ENCODE peak calls at places on chromosome 21, in six cellular contexts. A is uterus; F is GM06990; O is CD8-positive, alpha-beta T cell; G is brain microvascular endothelial cell; Z is right atrium auricular region. U is an unnamed sample.

GRCh38 chr21:37450385-37451044 is 83.9 kb downstream of the DYRK1A start:
- DNase-seq in F (no peak), Z (no peak), A (no peak), G (no peak), O (no peak), U (no peak)

GRCh38 chr21:32771134-32771523 is 426 bp downstream of the PAXBP1 start:
- DNase-seq in G (peak), O (no peak), F (no peak), A (peak), Z (peak), U (peak)

GRCh38 chr21:38311091-38311490 is 54.3 kb downstream of the KCNJ15 start:
- DNase-seq in A (no peak), G (no peak), Z (no peak), F (no peak), O (no peak), U (no peak)

GRCh38 chr21:21373969-21374368 is 375.8 kb downstream of the NCAM2 start:
- DNase-seq in O (no peak), A (no peak), F (no peak), Z (no peak), G (no peak), U (no peak)

GRCh38 chr21:33543505-33544129 is 779 bp downstream of the SON start:
- DNase-seq in Z (no peak), F (peak), G (peak), O (no peak), A (peak), U (no peak)

GRCh38 chr21:41510500-41510899 is 2.5 kb upstream of the TMPRSS2 start:
- DNase-seq in F (no peak), G (no peak), A (no peak), Z (no peak), O (no peak), U (no peak)

GRCh38 chr21:26449161-26449560 is 123.9 kb downstream of the CYYR1 start:
- DNase-seq in A (no peak), F (no peak), O (no peak), Z (no peak), G (peak), U (no peak)

GRCh38 chr21:38839370-38839681 is 33.6 kb downstream of the ETS2 start:
- DNase-seq in G (peak), F (no peak), Z (peak), A (no peak), O (no peak), U (no peak)

GRCh38 chr21:37267269-37268185 is at the start of gene VPS26C:
- DNase-seq in G (peak), O (peak), F (peak), Z (peak), A (peak), U (peak)

GRCh38 chr21:43363506-43364260 is 63.2 kb downstream of the SIK1 start:
- DNase-seq in Z (no peak), O (no peak), G (no peak), A (no peak), F (no peak), U (no peak)

GRCh38 chr21:37562920-37563640 is 196.5 kb downstream of the DYRK1A start:
- DNase-seq in F (no peak), A (no peak), O (peak), Z (no peak), G (no peak), U (no peak)

GRCh38 chr21:34511154-34511553 is 856 bp downstream of the KCNE1 start:
- DNase-seq in F (no peak), O (no peak), Z (peak), G (no peak), A (no peak), U (peak)

GRCh38 chr21:42379425-42380215 is 13.3 kb upstream of the TFF1 start:
- DNase-seq in A (no peak), O (no peak), F (no peak), G (no peak), Z (no peak), U (no peak)

GRCh38 chr21:37257526-37257966 is 9.6 kb downstream of the VPS26C start:
- DNase-seq in O (peak), F (no peak), G (peak), Z (no peak), A (peak), U (no peak)

GRCh38 chr21:42376338-42376982 is 10.1 kb upstream of the TFF1 start:
- DNase-seq in G (no peak), Z (no peak), F (no peak), O (no peak), A (no peak), U (no peak)

GRCh38 chr21:36791695-36792451 is 93.0 kb downstream of the SIM2 start:
- DNase-seq in O (no peak), G (no peak), F (no peak), Z (peak), A (no peak), U (peak)

GRCh38 chr21:44421901-44422840 is 33.1 kb upstream of the LRRC3 start:
- DNase-seq in Z (no peak), A (no peak), G (no peak), O (no peak), F (no peak), U (no peak)

GRCh38 chr21:26587621-26588260 is 14.7 kb upstream of the CYYR1 start:
- DNase-seq in Z (no peak), G (peak), A (no peak), O (no peak), F (no peak), U (no peak)

GRCh38 chr21:32930673-32931072 is 95.1 kb upstream of the OLIG2 start:
- DNase-seq in A (no peak), O (no peak), G (no peak), F (no peak), Z (no peak), U (no peak)

GRCh38 chr21:37028579-37028978 is 22.1 kb downstream of the RIPPLY3 start:
- DNase-seq in O (no peak), Z (peak), F (no peak), G (no peak), A (no peak), U (no peak)

GRCh38 chr21:40243676-40244075 is 376.4 kb downstream of the PCP4 start:
- DNase-seq in Z (no peak), F (no peak), A (no peak), G (no peak), O (no peak), U (no peak)

GRCh38 chr21:18764720-18765119 is 361.1 kb upstream of the TMPRSS15 start:
- DNase-seq in Z (no peak), G (no peak), A (no peak), F (no peak), O (no peak), U (no peak)

GRCh38 chr21:44785620-44786344 is 15.8 kb downstream of the UBE2G2 start:
- DNase-seq in F (no peak), G (no peak), Z (no peak), A (no peak), O (no peak), U (no peak)

GRCh38 chr21:42564561-42564971 is 50.9 kb downstream of the SLC37A1 start:
- DNase-seq in G (no peak), Z (no peak), A (peak), F (no peak), O (peak), U (no peak)

GRCh38 chr21:26169061-26169610 is 1.4 kb downstream of the APP start:
- DNase-seq in A (peak), O (peak), Z (peak), G (peak), F (no peak), U (peak)

GRCh38 chr21:42841156-42841915 is 38.0 kb downstream of the WDR4 start:
- DNase-seq in G (no peak), F (no peak), A (no peak), Z (no peak), O (no peak), U (no peak)

GRCh38 chr21:42983102-42983501 is 8.7 kb downstream of the PKNOX1 start:
- DNase-seq in G (no peak), O (no peak), Z (no peak), F (no peak), A (no peak), U (peak)

GRCh38 chr21:41581592-41582228 is 73.8 kb upstream of the TMPRSS2 start:
- DNase-seq in O (no peak), G (no peak), A (no peak), F (no peak), Z (no peak), U (no peak)

GRCh38 chr21:32347887-32348450 is 44.8 kb downstream of the URB1 start:
- DNase-seq in A (no peak), Z (no peak), O (no peak), G (no peak), F (no peak), U (no peak)

GRCh38 chr21:42164064-42164789 is 54.7 kb upstream of the ABCG1 start:
- DNase-seq in F (no peak), Z (no peak), G (no peak), A (peak), O (peak), U (peak)

GRCh38 chr21:41121785-41122415 is 46.1 kb upstream of the BACE2 start:
- DNase-seq in A (peak), Z (peak), F (peak), O (peak), G (peak), U (peak)

GRCh38 chr21:44051462-44051941 is 39.4 kb downstream of the TRAPPC10 start:
- DNase-seq in A (peak), O (no peak), G (peak), Z (peak), F (no peak), U (no peak)

GRCh38 chr21:16811011-16811410 is 701.8 kb upstream of the CXADR start:
- DNase-seq in G (no peak), F (no peak), O (no peak), Z (no peak), A (no peak), U (no peak)
- H3K4me3 ChIP-seq in G (no peak), F (no peak), O (no peak), Z (no peak), A (no peak), U (no peak)

GRCh38 chr21:45972353-45972715 is 9.2 kb upstream of the COL6A1 start:
- DNase-seq in F (no peak), Z (no peak), O (no peak), A (no peak), G (no peak), U (peak)
- H3K4me3 ChIP-seq in F (no peak), Z (peak), O (no peak), A (peak), G (no peak), U (no peak)

GRCh38 chr21:28949318-28949717 is 43.4 kb downstream of the LTN1 start:
- DNase-seq in G (no peak), F (no peak), Z (no peak), A (no peak), O (no peak), U (no peak)
- H3K4me3 ChIP-seq in G (no peak), F (no peak), Z (no peak), A (no peak), O (no peak), U (no peak)

DNA sequence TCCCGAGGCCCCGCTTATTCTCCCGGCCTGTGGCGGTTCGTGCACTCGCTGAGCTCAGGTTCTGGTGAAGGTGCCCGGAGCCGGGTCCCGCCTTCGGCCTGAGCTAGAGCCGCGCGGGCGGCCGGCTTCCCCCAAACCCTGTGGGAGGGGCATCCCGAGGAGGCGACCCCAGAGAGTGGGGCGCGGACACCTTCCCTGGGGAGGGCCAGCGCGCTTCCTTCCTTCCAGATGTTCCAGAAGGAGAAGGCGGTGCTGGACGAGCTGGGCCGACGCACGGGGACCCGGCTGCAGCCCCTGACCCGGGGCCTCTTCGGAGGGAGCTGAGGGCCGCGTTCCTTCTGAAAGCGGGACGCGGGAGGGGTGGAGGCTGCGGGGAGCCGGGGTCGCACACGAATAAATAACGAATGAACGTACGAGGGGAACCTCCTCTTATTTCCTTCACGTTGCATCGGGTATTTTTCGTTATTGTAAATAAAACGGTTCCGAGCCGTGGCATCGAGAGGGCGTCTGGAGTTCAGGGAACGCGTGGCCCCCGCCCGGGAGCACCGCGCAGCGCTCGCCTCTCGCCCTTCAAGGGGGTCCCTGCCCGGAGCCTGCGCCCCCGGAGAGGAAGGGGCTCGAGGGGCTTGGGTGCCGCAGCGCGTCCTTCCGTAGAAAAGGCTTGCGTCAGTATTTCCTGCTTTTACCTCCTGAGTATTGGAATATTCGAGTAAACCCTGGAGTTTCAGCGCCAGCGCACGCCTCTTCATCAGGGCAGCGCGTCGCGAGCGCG is 11.4 kb downstream of the YBEY start:
- DNase-seq in F (no peak), A (peak), G (no peak), O (no peak), Z (no peak), U (peak)
- H3K4me3 ChIP-seq in F (no peak), A (peak), G (peak), O (peak), Z (peak), U (no peak)

GRCh38 chr21:23452384-23453083 is 2154.7 kb downstream of the MRPL39 start:
- DNase-seq in F (no peak), O (no peak), Z (no peak), A (no peak), G (no peak), U (peak)
- H3K4me3 ChIP-seq in F (no peak), O (no peak), Z (no peak), A (no peak), G (no peak), U (no peak)

DNA sequence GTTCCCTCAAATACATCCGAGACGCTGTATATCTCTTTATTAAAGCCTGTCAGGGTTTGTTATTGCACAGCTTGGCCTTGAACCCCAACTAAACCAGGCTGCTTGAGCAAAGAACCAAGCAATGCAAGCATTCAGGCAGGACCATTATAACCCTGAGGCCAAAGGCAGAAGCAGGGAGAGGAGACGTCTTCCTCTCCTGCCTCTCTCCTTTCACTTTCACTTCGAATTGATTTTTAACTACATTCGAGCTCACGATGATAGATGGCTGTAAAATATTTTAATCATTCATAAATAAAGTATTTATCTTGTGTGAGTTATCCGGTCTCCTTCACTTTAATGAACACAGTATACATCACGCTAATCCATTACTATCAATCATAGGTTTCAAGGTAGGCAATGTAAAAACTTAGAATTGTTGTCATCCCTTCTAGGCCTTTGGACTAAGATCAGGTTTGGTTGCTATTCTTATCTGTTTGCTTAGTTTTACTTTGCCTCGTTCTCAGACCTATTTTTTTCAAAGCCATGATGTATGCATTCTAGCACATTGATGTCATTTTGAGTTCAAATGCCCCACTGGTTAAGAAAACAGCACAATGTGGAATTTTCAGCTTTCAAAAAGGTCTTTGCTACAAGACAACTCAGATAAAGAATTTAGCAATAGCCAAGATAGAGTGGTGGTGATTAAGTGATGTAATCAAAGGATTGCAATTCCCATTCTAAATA is 480.2 kb upstream of the RUNX1 start:
- DNase-seq in Z (no peak), G (peak), F (no peak), O (no peak), A (no peak), U (no peak)
- H3K4me3 ChIP-seq in Z (no peak), G (no peak), F (peak), O (peak), A (peak), U (no peak)